ENCODE peak calls at places on chromosomes 4 and X, in five cellular contexts. One of them, this sample, is unnamed.
A peak's percentile ranks its signal among the peaks of the same experiment; 100 is the strongest.

GRCh38 chr4:7417639-7418038 is 17.1 kb downstream of the PSAPL1 start:
- DNase-seq in NCI-H2107: no peak
- DNase-seq in activated naive CD4-positive, alpha-beta T cell: no peak
- DNase-seq in amniotic stem cell: no peak
- DNase-seq in nucleus accumbens: no peak
- DNase-seq in this sample: no peak

GRCh38 chr4:54276633-54277426 is 47.7 kb downstream of the PDGFRA start:
- DNase-seq in amniotic stem cell: no peak
- DNase-seq in activated naive CD4-positive, alpha-beta T cell: no peak
- DNase-seq in NCI-H2107: no peak
- DNase-seq in nucleus accumbens: no peak
- DNase-seq in this sample: no peak

GRCh38 chr4:73341454-73341853 is 62.6 kb upstream of the ALB start:
- DNase-seq in NCI-H2107: peak; percentile 5
- DNase-seq in nucleus accumbens: no peak
- DNase-seq in amniotic stem cell: no peak
- DNase-seq in activated naive CD4-positive, alpha-beta T cell: no peak
- DNase-seq in this sample: no peak

GRCh38 chr4:97252615-97253154 is 890.6 kb downstream of the STPG2 start:
- DNase-seq in NCI-H2107: no peak
- DNase-seq in activated naive CD4-positive, alpha-beta T cell: no peak
- DNase-seq in nucleus accumbens: no peak
- DNase-seq in amniotic stem cell: no peak
- DNase-seq in this sample: no peak

GRCh38 chr4:122914938-122915337 is 7.5 kb downstream of the NUDT6 start:
- DNase-seq in activated naive CD4-positive, alpha-beta T cell: no peak
- DNase-seq in amniotic stem cell: peak; percentile 20
- DNase-seq in nucleus accumbens: no peak
- DNase-seq in NCI-H2107: no peak
- DNase-seq in this sample: no peak

GRCh38 chrX:38484607-38485498 is 76.5 kb upstream of the TSPAN7 start:
- DNase-seq in NCI-H2107: peak; percentile 66
- DNase-seq in nucleus accumbens: no peak
- DNase-seq in amniotic stem cell: no peak
- DNase-seq in activated naive CD4-positive, alpha-beta T cell: no peak
- DNase-seq in this sample: no peak

GRCh38 chrX:71532078-71532752 is 689 bp upstream of the OGT start:
- DNase-seq in nucleus accumbens: no peak
- DNase-seq in activated naive CD4-positive, alpha-beta T cell: no peak
- DNase-seq in amniotic stem cell: no peak
- DNase-seq in NCI-H2107: peak; percentile 6
- DNase-seq in this sample: no peak

GRCh38 chr4:122716825-122717448 is 15.6 kb upstream of the BBS12 start:
- DNase-seq in NCI-H2107: peak; percentile 4
- DNase-seq in activated naive CD4-positive, alpha-beta T cell: peak; percentile 11
- DNase-seq in nucleus accumbens: peak; percentile 3
- DNase-seq in amniotic stem cell: peak; percentile 57
- DNase-seq in this sample: no peak

GRCh38 chrX:23754664-23755063 is 11.6 kb upstream of the ACOT9 start:
- DNase-seq in nucleus accumbens: no peak
- DNase-seq in NCI-H2107: no peak
- DNase-seq in amniotic stem cell: no peak
- DNase-seq in activated naive CD4-positive, alpha-beta T cell: no peak
- DNase-seq in this sample: no peak

GRCh38 chr4:8451440-8452182 is 11.0 kb downstream of the TRMT44 start:
- DNase-seq in NCI-H2107: no peak
- DNase-seq in nucleus accumbens: no peak
- DNase-seq in amniotic stem cell: no peak
- DNase-seq in activated naive CD4-positive, alpha-beta T cell: no peak
- DNase-seq in this sample: no peak

GRCh38 chrX:20514358-20514757 is 247.6 kb upstream of the RPS6KA3 start:
- DNase-seq in amniotic stem cell: peak; percentile 43
- DNase-seq in NCI-H2107: no peak
- DNase-seq in nucleus accumbens: no peak
- DNase-seq in activated naive CD4-positive, alpha-beta T cell: no peak
- DNase-seq in this sample: no peak

GRCh38 chr4:34953145-34953799 is 1291.0 kb downstream of the ARAP2 start:
- DNase-seq in amniotic stem cell: no peak
- DNase-seq in nucleus accumbens: no peak
- DNase-seq in activated naive CD4-positive, alpha-beta T cell: no peak
- DNase-seq in NCI-H2107: no peak
- DNase-seq in this sample: no peak

GRCh38 chrX:118807151-118808017 is 16.2 kb upstream of the ZCCHC12 start:
- DNase-seq in nucleus accumbens: no peak
- DNase-seq in amniotic stem cell: peak; percentile 1
- DNase-seq in NCI-H2107: peak; percentile 13
- DNase-seq in activated naive CD4-positive, alpha-beta T cell: no peak
- DNase-seq in this sample: no peak

GRCh38 chrX:148874621-148875020 is 374.2 kb downstream of the AFF2 start:
- DNase-seq in NCI-H2107: no peak
- DNase-seq in amniotic stem cell: no peak
- DNase-seq in activated naive CD4-positive, alpha-beta T cell: no peak
- DNase-seq in nucleus accumbens: no peak
- DNase-seq in this sample: no peak

GRCh38 chrX:69424161-69424560 is 80.0 kb upstream of the NALF2 start:
- DNase-seq in activated naive CD4-positive, alpha-beta T cell: no peak
- DNase-seq in NCI-H2107: no peak
- DNase-seq in amniotic stem cell: no peak
- DNase-seq in nucleus accumbens: no peak
- DNase-seq in this sample: no peak

GRCh38 chrX:12844319-12844718 is 22.6 kb upstream of the TLR7 start:
- DNase-seq in nucleus accumbens: no peak
- DNase-seq in NCI-H2107: no peak
- DNase-seq in activated naive CD4-positive, alpha-beta T cell: no peak
- DNase-seq in amniotic stem cell: no peak
- DNase-seq in this sample: no peak

GRCh38 chr4:185099024-185099682 is 43.9 kb upstream of the SLC25A4 start:
- DNase-seq in amniotic stem cell: no peak
- DNase-seq in NCI-H2107: no peak
- DNase-seq in activated naive CD4-positive, alpha-beta T cell: no peak
- DNase-seq in nucleus accumbens: no peak
- DNase-seq in this sample: no peak

GRCh38 chrX:96906741-96907140 is 23.0 kb downstream of the RPA4 start:
- DNase-seq in nucleus accumbens: no peak
- DNase-seq in activated naive CD4-positive, alpha-beta T cell: no peak
- DNase-seq in amniotic stem cell: no peak
- DNase-seq in NCI-H2107: no peak
- DNase-seq in this sample: no peak

GRCh38 chrX:153688900-153689590 is 1.3 kb downstream of the SLC6A8 start:
- DNase-seq in nucleus accumbens: peak; percentile 54
- DNase-seq in activated naive CD4-positive, alpha-beta T cell: no peak
- DNase-seq in amniotic stem cell: no peak
- DNase-seq in NCI-H2107: no peak
- DNase-seq in this sample: no peak

GRCh38 chr4:8230891-8231290 is 31.8 kb downstream of the SH3TC1 start:
- DNase-seq in NCI-H2107: no peak
- DNase-seq in activated naive CD4-positive, alpha-beta T cell: no peak
- DNase-seq in nucleus accumbens: no peak
- DNase-seq in amniotic stem cell: no peak
- DNase-seq in this sample: no peak

GRCh38 chr4:79695848-79696247 is 287.8 kb upstream of the GK2 start:
- DNase-seq in activated naive CD4-positive, alpha-beta T cell: no peak
- DNase-seq in amniotic stem cell: no peak
- DNase-seq in nucleus accumbens: no peak
- DNase-seq in NCI-H2107: no peak
- DNase-seq in this sample: no peak

GRCh38 chr4:188976644-188977115 is 837.4 kb downstream of the TRIML1 start:
- DNase-seq in nucleus accumbens: no peak
- DNase-seq in activated naive CD4-positive, alpha-beta T cell: no peak
- DNase-seq in amniotic stem cell: peak; percentile 5
- DNase-seq in NCI-H2107: peak; percentile 12
- DNase-seq in this sample: no peak

GRCh38 chr4:56874166-56874565 is 33.5 kb upstream of the REST start:
- DNase-seq in amniotic stem cell: no peak
- DNase-seq in activated naive CD4-positive, alpha-beta T cell: no peak
- DNase-seq in NCI-H2107: no peak
- DNase-seq in nucleus accumbens: no peak
- DNase-seq in this sample: no peak

GRCh38 chr4:54274264-54274663 is 45.2 kb downstream of the PDGFRA start:
- DNase-seq in amniotic stem cell: no peak
- DNase-seq in nucleus accumbens: no peak
- DNase-seq in activated naive CD4-positive, alpha-beta T cell: no peak
- DNase-seq in NCI-H2107: no peak
- DNase-seq in this sample: no peak

GRCh38 chr4:24720979-24721378 is 74.4 kb upstream of the SOD3 start:
- DNase-seq in nucleus accumbens: no peak
- DNase-seq in NCI-H2107: no peak
- DNase-seq in activated naive CD4-positive, alpha-beta T cell: no peak
- DNase-seq in amniotic stem cell: no peak
- DNase-seq in this sample: no peak

GRCh38 chr4:67869580-67870190 is 14.1 kb downstream of the TMPRSS11D start:
- DNase-seq in NCI-H2107: no peak
- DNase-seq in activated naive CD4-positive, alpha-beta T cell: no peak
- DNase-seq in amniotic stem cell: no peak
- DNase-seq in nucleus accumbens: no peak
- DNase-seq in this sample: no peak

GRCh38 chr4:7995866-7996265 is 56.2 kb upstream of the AFAP1 start:
- DNase-seq in nucleus accumbens: no peak
- DNase-seq in amniotic stem cell: no peak
- DNase-seq in activated naive CD4-positive, alpha-beta T cell: no peak
- DNase-seq in NCI-H2107: no peak
- DNase-seq in this sample: no peak

GRCh38 chrX:76657499-76657898 is 230.0 kb downstream of the MAGEE1 start:
- DNase-seq in activated naive CD4-positive, alpha-beta T cell: no peak
- DNase-seq in amniotic stem cell: no peak
- DNase-seq in nucleus accumbens: no peak
- DNase-seq in NCI-H2107: no peak
- DNase-seq in this sample: no peak

GRCh38 chr4:8855781-8856245 is 15.8 kb downstream of the HMX1 start:
- DNase-seq in amniotic stem cell: no peak
- DNase-seq in activated naive CD4-positive, alpha-beta T cell: no peak
- DNase-seq in nucleus accumbens: no peak
- DNase-seq in NCI-H2107: no peak
- DNase-seq in this sample: no peak

GRCh38 chrX:40209951-40210617 is 112.3 kb upstream of the BCOR start:
- DNase-seq in amniotic stem cell: no peak
- DNase-seq in NCI-H2107: no peak
- DNase-seq in activated naive CD4-positive, alpha-beta T cell: no peak
- DNase-seq in nucleus accumbens: no peak
- DNase-seq in this sample: no peak

GRCh38 chr4:58502839-58503238 is 1392.7 kb upstream of the IGFBP7 start:
- DNase-seq in activated naive CD4-positive, alpha-beta T cell: no peak
- DNase-seq in NCI-H2107: no peak
- DNase-seq in nucleus accumbens: no peak
- DNase-seq in amniotic stem cell: no peak
- DNase-seq in this sample: no peak

GRCh38 chr4:4914059-4914820 is 54.8 kb downstream of the MSX1 start:
- DNase-seq in amniotic stem cell: no peak
- DNase-seq in activated naive CD4-positive, alpha-beta T cell: no peak
- DNase-seq in nucleus accumbens: no peak
- DNase-seq in NCI-H2107: no peak
- DNase-seq in this sample: no peak

GRCh38 chrX:133812382-133812781 is 173.0 kb downstream of the GPC3 start:
- DNase-seq in amniotic stem cell: no peak
- DNase-seq in NCI-H2107: no peak
- DNase-seq in activated naive CD4-positive, alpha-beta T cell: no peak
- DNase-seq in nucleus accumbens: no peak
- DNase-seq in this sample: no peak

GRCh38 chr4:8192748-8193738 is 6.0 kb upstream of the SH3TC1 start:
- DNase-seq in NCI-H2107: peak; percentile 16
- DNase-seq in activated naive CD4-positive, alpha-beta T cell: no peak
- DNase-seq in nucleus accumbens: no peak
- DNase-seq in amniotic stem cell: no peak
- DNase-seq in this sample: no peak

GRCh38 chr4:91598696-91599095 is 705.1 kb upstream of the GRID2 start:
- DNase-seq in NCI-H2107: no peak
- DNase-seq in nucleus accumbens: no peak
- DNase-seq in activated naive CD4-positive, alpha-beta T cell: no peak
- DNase-seq in amniotic stem cell: no peak
- DNase-seq in this sample: no peak

GRCh38 chr4:77430847-77431246 is 174.8 kb upstream of the CXCL13 start:
- DNase-seq in amniotic stem cell: no peak
- DNase-seq in NCI-H2107: no peak
- DNase-seq in activated naive CD4-positive, alpha-beta T cell: no peak
- DNase-seq in nucleus accumbens: no peak
- DNase-seq in this sample: no peak

GRCh38 chr4:143424276-143424675 is 87.6 kb downstream of the GAB1 start:
- DNase-seq in activated naive CD4-positive, alpha-beta T cell: no peak
- DNase-seq in amniotic stem cell: peak; percentile 14
- DNase-seq in NCI-H2107: no peak
- DNase-seq in nucleus accumbens: no peak
- DNase-seq in this sample: no peak

This sample was measured in esophagus muscularis mucosa.